ENCODE peak calls at places on chromosomes 11 and 22, in seven cellular contexts. X is K562, M is A549, N is right lobe of liver, P is stomach, Q is gastrocnemius medialis, Y is ovary. E is an unnamed sample. For H3K4me1, the result is how much of the 10 kb centered on the place peaks cover.

GRCh38 chr11:27013741-27014415 is 20.0 kb downstream of the FIBIN start:
- DNase-seq in Y (no peak), M (no peak), X (no peak), N (no peak), P (no peak), Q (no peak), E (no peak)

GRCh38 chr11:132126973-132127900 is 756.8 kb downstream of the NTM start:
- DNase-seq in N (peak), M (no peak), P (no peak), Q (peak), Y (peak), X (no peak), E (peak)

GRCh38 chr11:64037027-64037633 is 1.4 kb downstream of the FLRT1 start:
- DNase-seq in N (no peak), P (no peak), Q (no peak), M (no peak), X (no peak), Y (no peak), E (no peak)

GRCh38 chr11:133713406-133713805 is 131.9 kb downstream of the SPATA19 start:
- DNase-seq in Q (no peak), M (no peak), P (no peak), X (no peak), Y (no peak), N (no peak), E (no peak)

GRCh38 chr22:31753005-31753633 is 700 bp upstream of the DEPDC5 start:
- DNase-seq in Y (peak), N (peak), P (peak), Q (peak), X (peak), M (no peak), E (peak)

GRCh38 chr11:70871881-70872280 is 380.5 kb downstream of the SHANK2 start:
- DNase-seq in M (no peak), P (no peak), Y (no peak), N (no peak), Q (no peak), X (no peak), E (no peak)

GRCh38 chr22:30565341-30565740 is 9.1 kb downstream of the GAL3ST1 start:
- DNase-seq in P (no peak), N (no peak), X (no peak), M (no peak), Y (no peak), Q (no peak), E (no peak)

GRCh38 chr11:68661697-68662603 is 22.4 kb upstream of the GAL start:
- DNase-seq in P (no peak), N (no peak), M (no peak), Y (no peak), X (no peak), Q (no peak), E (no peak)

GRCh38 chr11:8384199-8384821 is 120.6 kb upstream of the LMO1 start:
- DNase-seq in Y (no peak), N (no peak), M (no peak), Q (peak), X (peak), P (peak), E (peak)

GRCh38 chr22:17742528-17742902 is 31.8 kb downstream of the BID start:
- DNase-seq in X (peak), P (peak), Q (peak), N (peak), Y (peak), M (peak), E (peak)

GRCh38 chr11:13189561-13190435 is 87.8 kb upstream of the BMAL1 start:
- DNase-seq in Q (no peak), X (no peak), N (no peak), Y (no peak), M (no peak), P (no peak), E (no peak)

GRCh38 chr22:37639070-37639760 is at the start of gene SH3BP1:
- DNase-seq in P (peak), Y (peak), M (no peak), Q (no peak), N (peak), X (peak), E (peak)

GRCh38 chr22:23523746-23524145 is 56.3 kb downstream of the IGLL1 start:
- DNase-seq in X (no peak), Y (no peak), N (no peak), P (no peak), Q (no peak), M (no peak), E (no peak)
- H3K4me1 ChIP-seq in X (under half), Y (under half), N (under half), P (under half), Q (under half), M (under half), E (under half)

DNA sequence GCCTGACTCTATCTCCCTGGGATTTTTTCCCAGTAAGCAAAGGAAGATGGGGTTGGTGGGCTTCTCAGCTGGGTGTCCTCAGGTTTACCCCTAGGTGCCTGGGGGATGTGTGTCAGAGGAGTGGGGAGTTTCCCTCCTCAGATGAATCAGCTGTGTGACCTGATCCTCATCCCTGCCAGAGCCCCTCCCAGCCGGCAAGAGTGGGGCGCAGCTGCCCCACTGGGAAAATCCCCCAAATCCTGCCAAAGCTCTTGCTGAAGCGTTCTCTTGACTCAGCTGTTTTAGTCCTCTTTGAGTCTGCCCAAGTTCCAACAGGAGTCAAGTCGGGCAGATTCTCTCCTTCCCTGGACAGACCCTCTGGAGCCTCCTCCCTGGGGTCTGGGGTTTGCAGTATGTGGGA is 6.0 kb downstream of the C11orf68 start:
- DNase-seq in M (peak), X (no peak), N (no peak), P (no peak), Q (no peak), Y (no peak), E (no peak)
- TF ChIP-seq POLR2A in M (no peak), X (no peak), N (no peak), P (no peak), Q (no peak), Y (no peak), E (no peak)

GRCh38 chr11:252666-253065 is 15.9 kb downstream of the PSMD13 start:
- DNase-seq in Y (no peak), M (no peak), Q (no peak), X (no peak), N (no peak), P (no peak), E (no peak)
- H3K27ac ChIP-seq in Y (no peak), M (no peak), Q (no peak), X (no peak), N (no peak), P (no peak), E (no peak)

GRCh38 chr11:2308713-2309112 is 6.9 kb downstream of the TSPAN32 start:
- DNase-seq in M (no peak), N (no peak), Y (peak), X (no peak), Q (no peak), P (no peak), E (no peak)
- H3K4me1 ChIP-seq in M (under half), N (under half), Y (under half), X (under half), Q (under half), P (half or more), E (under half)

GRCh38 chr22:23786752-23787599 is at the start of gene SMARCB1:
- DNase-seq in Q (peak), P (peak), Y (peak), X (peak), M (peak), N (peak), E (peak)
- TF ChIP-seq POLR2A in Q (peak), P (no peak), Y (peak), X (peak), M (peak), N (peak), E (peak)

GRCh38 chr11:45669956-45670355 is 4.5 kb upstream of the CHST1 start:
- DNase-seq in Q (no peak), P (no peak), M (no peak), N (no peak), Y (no peak), X (no peak), E (no peak)

GRCh38 chr11:45665933-45666647 is 668 bp upstream of the CHST1 start:
- DNase-seq in Y (peak), M (no peak), N (no peak), X (no peak), P (no peak), Q (peak), E (no peak)

GRCh38 chr11:45669146-45669545 is 3.7 kb upstream of the CHST1 start:
- DNase-seq in P (no peak), X (no peak), M (no peak), Q (no peak), Y (no peak), N (no peak), E (no peak)

GRCh38 chr11:45666648-45667642 is 1.5 kb upstream of the CHST1 start:
- DNase-seq in X (no peak), P (no peak), Q (no peak), N (no peak), M (no peak), Y (no peak), E (no peak)

GRCh38 chr11:45667929-45668680 is 2.7 kb upstream of the CHST1 start:
- DNase-seq in N (no peak), Y (no peak), Q (no peak), X (no peak), M (no peak), P (no peak), E (no peak)
- H3K27ac ChIP-seq in N (no peak), Y (no peak), Q (no peak), X (no peak), M (no peak), P (no peak), E (no peak)

E was measured in body of pancreas.